ENCODE peak calls at places on chromosome 19, in six cellular contexts. W is A549, B is HepG2, T is endothelial cell of umbilical vein, U is K562, Z is GM12878. K is an unnamed sample.

GRCh38 chr19:44553478-44554171 is 24.1 kb upstream of the CEACAM20 start:
- DNase-seq in B (no peak), U (peak; percentile 52), Z (no peak), W (no peak), T (peak; percentile 29), K (no peak)

GRCh38 chr19:53394522-53394973 is 401 bp upstream of the ZNF765 start:
- DNase-seq in U (peak; percentile 6), W (no peak), T (no peak), B (peak; percentile 48), Z (peak; percentile 1), K (peak; percentile 6)

GRCh38 chr19:49059056-49059455 is 1.5 kb upstream of the CGB7 start:
- DNase-seq in B (no peak), U (no peak), Z (no peak), W (no peak), T (no peak), K (no peak)

GRCh38 chr19:16532440-16533273 is 9.6 kb downstream of the CHERP start:
- DNase-seq in Z (no peak), T (no peak), U (peak; percentile 11), W (no peak), B (no peak), K (no peak)

GRCh38 chr19:31064486-31064885 is 284.8 kb downstream of the TSHZ3 start:
- DNase-seq in W (no peak), B (no peak), Z (no peak), U (no peak), T (no peak), K (no peak)

GRCh38 chr19:28217064-28217463 is 995.9 kb downstream of the UQCRFS1 start:
- DNase-seq in W (no peak), T (no peak), B (no peak), Z (no peak), U (no peak), K (no peak)

GRCh38 chr19:38263696-38264485 is 482 bp upstream of the SPINT2 start:
- DNase-seq in Z (no peak), B (peak; percentile 35), U (peak; percentile 43), T (no peak), W (peak; percentile 78), K (no peak)

GRCh38 chr19:28264556-28264955 is 948.4 kb downstream of the UQCRFS1 start:
- DNase-seq in U (no peak), T (no peak), Z (no peak), B (no peak), W (no peak), K (no peak)

GRCh38 chr19:47253467-47253881 is 2.9 kb upstream of the CCDC9 start:
- DNase-seq in T (no peak), W (no peak), B (peak; percentile 60), Z (no peak), U (no peak), K (no peak)

GRCh38 chr19:47270408-47270807 is 4.3 kb upstream of the INAFM1 start:
- DNase-seq in Z (no peak), T (no peak), U (no peak), W (no peak), B (no peak), K (no peak)

GRCh38 chr19:14383898-14384669 is 2.8 kb downstream of the ADGRE5 start:
- DNase-seq in Z (no peak), W (no peak), T (no peak), U (peak; percentile 65), B (no peak), K (peak; percentile 90)

GRCh38 chr19:4844348-4845179 is 13.1 kb upstream of the TICAM1 start:
- DNase-seq in U (no peak), B (peak; percentile 75), T (no peak), W (no peak), Z (no peak), K (no peak)

GRCh38 chr19:2602391-2603181 is 99.9 kb downstream of the GNG7 start:
- DNase-seq in B (no peak), W (no peak), Z (no peak), T (peak; percentile 37), U (no peak), K (no peak)

GRCh38 chr19:39099341-39099740 is 15.2 kb downstream of the ACP7 start:
- DNase-seq in T (no peak), U (no peak), B (no peak), Z (no peak), W (no peak), K (no peak)

GRCh38 chr19:40165362-40165937 is 25.8 kb upstream of the MAP3K10 start:
- DNase-seq in T (peak; percentile 47), Z (no peak), W (no peak), B (peak; percentile 44), U (peak; percentile 53), K (peak; percentile 62)

GRCh38 chr19:53002479-53002878 is 11.2 kb upstream of the ERVV-1 start:
- DNase-seq in Z (no peak), W (no peak), B (no peak), U (no peak), T (no peak), K (no peak)

GRCh38 chr19:23054456-23054855 is 51.5 kb upstream of the ZNF728 start:
- DNase-seq in W (no peak), T (no peak), U (no peak), Z (no peak), B (no peak), K (no peak)

GRCh38 chr19:1433119-1434039 is 4.8 kb upstream of the RPS15 start:
- DNase-seq in B (no peak), W (no peak), T (no peak), U (no peak), Z (no peak), K (no peak)

GRCh38 chr19:3375221-3376088 is 9.1 kb downstream of the NFIC start:
- DNase-seq in Z (no peak), W (no peak), U (peak; percentile 72), B (no peak), T (peak; percentile 83), K (no peak)

GRCh38 chr19:2084993-2085720 is 11.0 kb downstream of the MOB3A start:
- DNase-seq in B (no peak), T (peak; percentile 34), W (no peak), U (no peak), Z (peak; percentile 96), K (peak; percentile 96)

GRCh38 chr19:57903298-57904174 is 12.9 kb downstream of the ZNF417 start:
- DNase-seq in B (peak; percentile 40), U (peak; percentile 13), Z (no peak), W (peak; percentile 13), T (peak; percentile 19), K (peak; percentile 28)

GRCh38 chr19:4455742-4456565 is 1.6 kb downstream of the UBXN6 start:
- DNase-seq in U (peak; percentile 25), B (peak; percentile 25), W (no peak), T (no peak), Z (no peak), K (peak; percentile 59)

GRCh38 chr19:15213715-15214381 is 13.1 kb upstream of the NOTCH3 start:
- DNase-seq in W (no peak), B (no peak), U (no peak), T (no peak), Z (no peak), K (no peak)

GRCh38 chr19:17289489-17289888 is 7.8 kb downstream of the ANKLE1 start:
- DNase-seq in U (peak; percentile 96), W (peak; percentile 89), B (no peak), Z (no peak), T (peak; percentile 74), K (peak; percentile 74)

GRCh38 chr19:32567486-32567885 is 13.5 kb upstream of the PDCD5 start:
- DNase-seq in W (no peak), Z (no peak), U (no peak), B (no peak), T (no peak), K (no peak)
- TF ChIP-seq MYC in W (no peak), Z (no peak), U (no peak), B (no peak), T (no peak), K (no peak)

DNA sequence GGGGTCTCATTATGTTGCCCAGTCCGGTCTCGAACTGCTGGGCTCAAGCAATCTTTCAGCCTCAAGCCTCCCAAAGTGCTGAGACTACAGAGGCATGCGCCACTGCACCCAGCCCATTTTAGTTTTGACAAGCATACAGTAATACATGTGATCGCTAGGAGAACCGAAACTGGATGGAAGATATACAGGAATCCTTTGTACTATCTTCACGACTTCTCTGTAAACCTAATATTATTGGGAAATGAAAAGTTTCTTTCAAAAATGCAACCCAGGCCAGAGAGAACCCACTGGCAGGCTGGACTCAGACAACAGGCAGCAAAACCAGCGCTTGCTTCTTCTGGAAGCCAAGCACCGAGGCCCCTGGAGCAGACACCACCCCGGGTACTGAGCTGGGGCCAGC is 9.4 kb downstream of the C19orf12 start:
- DNase-seq in Z (no peak), W (no peak), B (no peak), T (no peak), U (no peak), K (no peak)
- TF ChIP-seq MAX in Z (no peak), W (no peak), B (no peak), T (no peak), U (no peak), K (no peak)

DNA sequence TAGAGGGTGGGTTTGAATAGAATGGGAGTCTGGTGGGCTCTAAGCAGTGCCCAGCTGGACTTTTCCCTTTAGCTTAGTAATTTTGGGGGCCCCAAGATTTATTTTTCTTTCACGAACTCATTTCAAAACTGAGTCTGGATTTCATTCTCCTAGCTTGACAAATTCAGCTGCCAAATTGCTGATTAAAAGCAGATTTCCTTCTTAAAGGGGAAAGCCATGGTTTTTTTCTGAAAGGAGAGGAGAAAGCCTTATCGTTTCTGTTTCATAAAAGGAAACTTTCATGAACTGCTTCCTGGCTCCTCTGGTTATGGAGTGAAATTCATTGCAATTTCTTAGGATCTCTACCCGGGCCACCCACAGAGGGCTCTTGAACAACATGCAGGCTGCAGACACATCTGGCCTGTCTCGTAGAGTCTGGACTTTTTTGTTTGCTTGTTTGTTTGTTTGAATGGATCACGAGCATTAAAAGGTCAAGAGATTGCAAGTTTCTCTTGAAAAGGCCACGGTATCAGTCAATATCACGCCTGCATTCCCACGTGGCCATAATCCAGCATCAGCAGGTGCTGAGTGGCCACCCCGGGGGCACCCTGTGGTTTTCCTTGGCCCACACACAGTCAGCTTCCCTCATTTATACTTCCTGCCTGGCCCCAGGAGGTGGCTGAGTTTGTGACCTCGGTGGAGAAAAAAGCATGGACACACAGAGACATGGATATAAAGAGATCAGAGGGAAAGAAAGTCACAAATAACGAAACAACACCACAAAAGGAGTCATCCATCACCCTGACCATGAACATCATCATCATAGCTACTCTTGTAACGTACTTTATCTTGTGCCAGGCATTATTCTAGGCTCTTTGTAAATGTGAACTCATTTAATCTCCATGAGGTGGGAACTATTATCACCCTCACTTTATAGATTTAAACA is 10.5 kb upstream of the KLK4 start:
- DNase-seq in Z (no peak), T (no peak), U (no peak), W (no peak), B (no peak), K (no peak)
- H3K4me3 ChIP-seq in Z (no peak overlapping the region), T (no peak overlapping the region), U (no peak overlapping the region), W (no peak overlapping the region), B (no peak overlapping the region), K (no peak overlapping the region)

GRCh38 chr19:55636723-55637122 is 4.1 kb upstream of the ZNF580 start:
- DNase-seq in B (no peak), W (no peak), Z (no peak), U (no peak), T (no peak), K (no peak)

GRCh38 chr19:55637534-55637933 is 3.3 kb upstream of the ZNF580 start:
- DNase-seq in Z (no peak), T (no peak), W (no peak), U (no peak), B (no peak), K (no peak)

GRCh38 chr19:55635856-55636440 is 4.9 kb upstream of the ZNF580 start:
- DNase-seq in T (no peak), U (no peak), W (no peak), Z (no peak), B (no peak), K (no peak)

GRCh38 chr19:55633866-55634265 is 6.9 kb upstream of the ZNF580 start:
- DNase-seq in W (no peak), B (no peak), Z (no peak), U (no peak), T (no peak), K (no peak)

GRCh38 chr19:55635334-55635717 is 5.5 kb upstream of the ZNF580 start:
- DNase-seq in B (no peak), W (no peak), Z (no peak), U (no peak), T (no peak), K (no peak)
- TF ChIP-seq MYC in B (no peak), W (no peak), Z (no peak), U (no peak), T (no peak), K (no peak)